ENCODE peak calls at places on chromosomes 1 and 21, in four cellular contexts. H is RWPE1; X is naive thymus-derived CD4-positive, alpha-beta T cell; I is pancreas. F is an unnamed sample.

GRCh38 chr1:204307334-204307883 is 52.3 kb downstream of the PLEKHA6 start:
- DNase-seq in X (no peak), I (no peak), H (no peak), F (peak; percentile 50)

GRCh38 chr1:204079608-204079999 is 6.7 kb downstream of the SOX13 start:
- DNase-seq in X (no peak), H (no peak), I (no peak), F (no peak)

GRCh38 chr1:213244664-213245091 is 193.6 kb downstream of the RPS6KC1 start:
- DNase-seq in X (no peak), H (peak; percentile 34), I (no peak), F (no peak)

GRCh38 chr1:173853074-173853473 is 14.7 kb downstream of the GAS5 start:
- DNase-seq in H (no peak), X (no peak), I (no peak), F (no peak)

GRCh38 chr1:17692645-17693044 is 62.5 kb upstream of the ACTL8 start:
- DNase-seq in X (no peak), I (no peak), H (no peak), F (no peak)

GRCh38 chr1:38786040-38786436 is 73.5 kb downstream of the RRAGC start:
- DNase-seq in X (no peak), I (no peak), H (no peak), F (no peak)

GRCh38 chr1:215958836-215959235 is 391.7 kb downstream of the KCTD3 start:
- DNase-seq in X (no peak), I (no peak), H (no peak), F (no peak)

GRCh38 chr1:24762133-24762676 is 17.0 kb downstream of the CLIC4 start:
- DNase-seq in H (no peak), I (no peak), X (no peak), F (no peak)

GRCh38 chr1:149927056-149927534 is 508 bp downstream of the SF3B4 start:
- DNase-seq in I (no peak), H (no peak), X (no peak), F (no peak)

GRCh38 chr1:39144943-39145650 is 59.4 kb upstream of the MACF1 start:
- DNase-seq in H (no peak), X (no peak), I (no peak), F (no peak)

GRCh38 chr1:183209533-183210158 is 23.6 kb downstream of the LAMC2 start:
- DNase-seq in H (peak; percentile 92), I (no peak), X (no peak), F (no peak)

GRCh38 chr1:40630488-40631223 is 34.8 kb downstream of the RIMS3 start:
- DNase-seq in X (no peak), I (peak; percentile 46), H (no peak), F (peak; percentile 36)

GRCh38 chr1:20321573-20321972 is 30.9 kb downstream of the VWA5B1 start:
- DNase-seq in X (no peak), I (no peak), H (no peak), F (no peak)

GRCh38 chr1:231487019-231487418 is 41.5 kb upstream of the TSNAX start:
- DNase-seq in H (no peak), I (no peak), X (no peak), F (no peak)

GRCh38 chr1:40224040-40224439 is 23.7 kb upstream of the TMCO2 start:
- DNase-seq in X (no peak), H (no peak), I (no peak), F (no peak)

GRCh38 chr21:32403201-32403701 is 9.3 kb upstream of the EVA1C start:
- DNase-seq in X (peak; percentile 43), I (peak; percentile 42), H (peak; percentile 51), F (peak; percentile 57)

GRCh38 chr1:29319300-29320110 is 83.2 kb downstream of the PTPRU start:
- DNase-seq in X (no peak), I (no peak), H (no peak), F (no peak)

GRCh38 chr1:220296941-220297460 is 24.7 kb upstream of the RAB3GAP2 start:
- DNase-seq in H (no peak), I (no peak), X (no peak), F (no peak)

GRCh38 chr1:178023181-178023618 is 53.3 kb upstream of the SEC16B start:
- DNase-seq in H (no peak), I (no peak), X (no peak), F (no peak)

GRCh38 chr1:178024504-178024903 is 54.6 kb upstream of the SEC16B start:
- DNase-seq in I (no peak), X (no peak), H (no peak), F (no peak)

GRCh38 chr1:178020968-178021640 is 51.2 kb upstream of the SEC16B start:
- DNase-seq in X (no peak), H (no peak), I (no peak), F (no peak)

GRCh38 chr1:178019622-178020021 is 49.8 kb upstream of the SEC16B start:
- DNase-seq in I (no peak), H (no peak), X (no peak), F (no peak)

DNA sequence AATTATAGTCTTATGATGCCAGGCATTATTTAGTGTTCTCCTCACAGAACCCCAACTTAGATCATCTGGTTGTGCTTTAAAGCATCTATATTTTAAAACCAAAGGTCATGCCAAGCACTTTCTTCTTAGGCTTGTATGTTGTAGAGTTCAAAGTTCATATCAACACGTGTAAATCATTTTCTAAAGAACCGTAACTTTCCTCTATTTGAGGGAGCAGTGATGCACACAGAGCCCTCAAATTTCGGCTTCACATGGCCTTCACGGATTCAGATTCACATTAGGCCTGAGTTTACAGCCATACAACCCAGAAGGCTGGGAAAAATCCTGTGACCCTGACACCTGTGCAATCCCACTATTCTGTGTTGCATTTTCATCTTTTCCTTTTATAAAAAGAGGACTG is 52.1 kb upstream of the SEC16B start:
- DNase-seq in H (no peak), X (no peak), I (no peak), F (no peak)
- H3K27ac ChIP-seq in H (no peak overlapping the region), X (no peak overlapping the region), I (no peak overlapping the region), F (no peak overlapping the region)

DNA sequence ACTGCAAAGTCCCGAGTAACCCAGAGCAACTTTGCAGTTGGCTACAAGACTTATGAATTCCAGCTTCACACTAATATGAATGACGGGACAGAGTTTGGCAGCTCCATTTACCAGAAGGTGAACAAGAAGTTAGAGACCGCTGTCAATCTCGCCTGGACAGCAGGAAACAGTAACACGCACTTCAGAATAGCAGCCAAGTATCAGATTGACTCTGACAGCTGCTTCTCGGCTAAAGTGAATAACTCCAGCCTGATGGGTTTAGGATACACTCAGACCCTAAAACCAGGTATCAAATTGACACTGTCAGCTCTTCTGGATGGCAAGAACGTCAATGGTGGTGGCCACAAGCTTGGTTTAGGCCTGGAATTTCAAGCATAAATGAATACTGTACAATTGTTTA is 66.8 kb downstream of the ACBD6 start:
- DNase-seq in X (no peak), H (no peak), I (no peak), F (no peak)
- H3K27ac ChIP-seq in X (no peak overlapping the region), H (no peak overlapping the region), I (no peak overlapping the region), F (no peak overlapping the region)

GRCh38 chr1:159892944-159893343 is 7.0 kb downstream of the CFAP45 start:
- DNase-seq in X (no peak), I (no peak), H (no peak), F (no peak)
- H3K27ac ChIP-seq in X (no peak overlapping the region), I (no peak overlapping the region), H (no peak overlapping the region), F (no peak overlapping the region)

DNA sequence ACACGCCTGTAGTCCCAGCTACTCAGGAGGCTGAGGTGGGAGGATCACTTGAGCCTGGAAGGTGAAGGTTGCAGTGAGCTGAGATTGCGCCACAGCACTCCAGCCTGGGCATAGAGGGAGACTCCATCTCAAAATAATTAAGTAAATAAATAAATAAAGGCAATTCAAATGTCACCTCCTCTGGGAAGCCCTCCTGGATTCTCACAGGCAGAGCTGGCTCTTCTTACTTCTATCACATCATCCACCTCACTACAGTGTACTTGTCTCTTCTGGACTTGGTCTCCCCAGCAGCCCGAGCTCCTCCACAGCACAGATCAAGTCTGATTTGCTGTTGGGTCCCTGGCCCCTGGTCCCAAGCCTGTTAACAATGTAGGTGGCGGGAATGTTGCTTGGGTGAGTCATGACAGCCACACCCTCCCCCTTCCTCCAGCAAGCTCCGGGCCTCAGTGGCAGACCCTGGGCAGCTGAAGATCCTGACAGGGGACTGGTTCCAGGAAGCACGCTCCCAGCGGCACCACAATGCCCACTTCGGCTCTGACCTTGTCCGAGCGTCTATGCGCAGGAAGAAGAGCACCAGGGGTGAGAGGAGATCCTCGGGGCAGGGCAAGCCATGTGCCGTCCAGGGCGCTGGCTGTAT is 5.3 kb downstream of the SYTL1 start:
- DNase-seq in H (no peak), I (no peak), X (no peak), F (no peak)
- H3K27ac ChIP-seq in H (peak overlapping the region; percentile 98), I (no peak overlapping the region), X (peak overlapping the region; percentile 22), F (no peak overlapping the region)

GRCh38 chr1:43650306-43650941 is 475 bp downstream of the KDM4A start:
- DNase-seq in H (peak; percentile 100), X (peak; percentile 93), I (peak; percentile 94), F (peak; percentile 97)
- H3K27ac ChIP-seq in H (peak overlapping the region; percentile 97), X (peak overlapping the region; percentile 86), I (peak overlapping the region; percentile 97), F (peak overlapping the region; percentile 99)

GRCh38 chr1:201536542-201536941 is 2.4 kb upstream of the NAV1 start:
- DNase-seq in H (peak; percentile 78), I (no peak), X (no peak), F (no peak)
- H3K27ac ChIP-seq in H (peak overlapping the region; percentile 65), I (no peak overlapping the region), X (no peak overlapping the region), F (peak overlapping the region; percentile 72)

GRCh38 chr1:42321731-42322130 is 13.3 kb downstream of the FOXJ3 start:
- DNase-seq in X (no peak), H (no peak), I (no peak), F (no peak)
- H3K27ac ChIP-seq in X (peak overlapping the region; percentile 31), H (no peak overlapping the region), I (no peak overlapping the region), F (no peak overlapping the region)

F was measured in stomach.